ENCODE peak calls at places on chromosomes 7 and 10, in five cellular contexts. J, W, H, S and E are unnamed samples.
A peak's percentile ranks its signal among the peaks of the same experiment; 100 is the strongest.

GRCh38 chr7:26397326-26397725 is 105.7 kb downstream of the SNX10 start:
- DNase-seq in J (no peak), W (no peak), S (no peak), H (no peak), E (no peak)

GRCh38 chr10:24277771-24278518 is 69.0 kb downstream of the KIAA1217 start:
- DNase-seq in J (no peak), H (no peak), S (no peak), W (no peak), E (no peak)

GRCh38 chr7:133355325-133355708 is 102.4 kb downstream of the EXOC4 start:
- DNase-seq in H (no peak), J (no peak), S (no peak), W (no peak), E (no peak)

GRCh38 chr10:32104622-32105509 is 48.6 kb upstream of the KIF5B start:
- DNase-seq in S (no peak), W (no peak), J (peak; percentile 21), H (no peak), E (no peak)

GRCh38 chr7:101700424-101700823 is 71.3 kb upstream of the MYL10 start:
- DNase-seq in S (no peak), J (no peak), H (no peak), W (no peak), E (no peak)

GRCh38 chr10:49381111-49381900 is 14.6 kb downstream of the DRGX start:
- DNase-seq in H (no peak), W (no peak), J (no peak), S (no peak), E (no peak)

GRCh38 chr10:84214612-84215235 is 10.6 kb downstream of the LRIT2 start:
- DNase-seq in W (no peak), S (peak; percentile 61), H (no peak), J (no peak), E (no peak)

GRCh38 chr10:59234194-59234593 is 57.8 kb downstream of the PHYHIPL start:
- DNase-seq in S (no peak), W (no peak), J (no peak), H (no peak), E (no peak)

GRCh38 chr7:131355917-131356777 is 28.5 kb downstream of the MKLN1 start:
- DNase-seq in W (no peak), S (no peak), J (no peak), H (no peak), E (no peak)

GRCh38 chr7:93717217-93717900 is 142.8 kb upstream of the CALCR start:
- DNase-seq in H (no peak), J (no peak), S (no peak), W (no peak), E (no peak)